ENCODE peak calls at places on chromosomes 3 and 15, in five cellular contexts. A is uterus, F is esophagus squamous epithelium, L is body of pancreas, Q is ovary. K is an unnamed sample.

GRCh38 chr3:185630182-185630622 is 44.1 kb downstream of the SENP2 start:
- DNase-seq in A (peak), F (no peak), L (peak), Q (peak), K (no peak)

GRCh38 chr3:135240426-135240825 is 445.4 kb downstream of the EPHB1 start:
- DNase-seq in A (no peak), F (no peak), L (no peak), Q (no peak), K (no peak)

GRCh38 chr3:14143271-14143605 is 18.4 kb downstream of the TMEM43 start:
- DNase-seq in A (no peak), F (no peak), L (no peak), Q (no peak), K (no peak)

GRCh38 chr3:37072892-37073291 is 79.6 kb downstream of the MLH1 start:
- DNase-seq in A (no peak), F (no peak), L (no peak), Q (no peak), K (no peak)

GRCh38 chr15:86316699-86317378 is 237.2 kb downstream of the AGBL1 start:
- DNase-seq in A (no peak), F (no peak), L (no peak), Q (no peak), K (no peak)

GRCh38 chr3:86923071-86923476 is 67.9 kb downstream of the VGLL3 start:
- DNase-seq in A (no peak), F (no peak), L (no peak), Q (no peak), K (no peak)

GRCh38 chr15:69535101-69535638 is 82.6 kb downstream of the RPLP1 start:
- DNase-seq in A (no peak), F (no peak), L (no peak), Q (no peak), K (no peak)

GRCh38 chr15:25736451-25736850 is 126.7 kb downstream of the ATP10A start:
- DNase-seq in A (no peak), F (no peak), L (no peak), Q (no peak), K (no peak)

GRCh38 chr3:111616417-111617105 is 21.4 kb upstream of the ZBED2 start:
- DNase-seq in A (no peak), F (no peak), L (no peak), Q (no peak), K (no peak)

GRCh38 chr3:62926494-62926893 is 51.3 kb upstream of the CADPS start:
- DNase-seq in A (no peak), F (no peak), L (no peak), Q (no peak), K (no peak)

GRCh38 chr3:57161131-57161538 is 4.0 kb downstream of the IL17RD start:
- DNase-seq in A (no peak), F (no peak), L (no peak), Q (no peak), K (no peak)
- H3K27ac ChIP-seq in A (peak), F (no peak), L (no peak), Q (no peak), K (peak)

DNA sequence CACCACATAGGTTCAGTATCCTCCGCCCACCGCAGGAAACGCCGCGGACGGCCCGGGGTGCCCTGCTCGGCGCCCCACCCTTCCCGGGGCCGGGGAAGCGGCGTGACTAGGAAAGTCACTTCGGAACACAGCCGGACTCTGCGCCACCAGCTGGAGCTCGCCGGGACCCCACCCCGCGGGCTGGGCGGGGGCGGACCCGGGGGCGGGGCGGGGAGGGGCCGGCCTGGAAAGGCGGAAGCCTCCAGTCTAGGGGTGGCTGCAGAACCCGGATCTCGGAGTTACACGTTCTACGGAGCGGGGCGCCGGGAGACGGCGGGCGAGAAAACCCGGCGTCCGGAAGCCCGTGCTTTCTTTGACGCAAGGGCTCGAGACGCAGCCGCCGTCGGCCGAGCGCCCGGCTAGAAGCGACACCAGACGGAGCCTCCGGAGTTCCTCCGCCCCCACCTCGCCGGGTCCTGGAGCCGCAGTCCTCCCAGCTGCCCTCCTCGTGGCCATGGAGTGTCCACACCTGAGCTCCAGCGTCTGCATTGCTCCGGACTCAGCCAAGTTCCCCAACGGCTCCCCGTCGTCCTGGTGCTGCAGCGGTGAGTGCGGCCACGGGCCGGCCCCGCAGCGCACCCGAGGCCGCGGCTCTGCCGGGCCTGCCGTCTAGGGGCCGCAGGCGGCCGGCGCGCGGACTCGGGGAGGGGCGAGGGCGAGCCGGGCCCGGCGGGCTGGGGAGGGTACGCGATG is at the start of gene USP3:
- DNase-seq in A (peak), F (peak), L (peak), Q (peak), K (peak)
- TF ChIP-seq POLR2A in A (peak), F (no peak), L (peak), Q (peak), K (peak)

DNA sequence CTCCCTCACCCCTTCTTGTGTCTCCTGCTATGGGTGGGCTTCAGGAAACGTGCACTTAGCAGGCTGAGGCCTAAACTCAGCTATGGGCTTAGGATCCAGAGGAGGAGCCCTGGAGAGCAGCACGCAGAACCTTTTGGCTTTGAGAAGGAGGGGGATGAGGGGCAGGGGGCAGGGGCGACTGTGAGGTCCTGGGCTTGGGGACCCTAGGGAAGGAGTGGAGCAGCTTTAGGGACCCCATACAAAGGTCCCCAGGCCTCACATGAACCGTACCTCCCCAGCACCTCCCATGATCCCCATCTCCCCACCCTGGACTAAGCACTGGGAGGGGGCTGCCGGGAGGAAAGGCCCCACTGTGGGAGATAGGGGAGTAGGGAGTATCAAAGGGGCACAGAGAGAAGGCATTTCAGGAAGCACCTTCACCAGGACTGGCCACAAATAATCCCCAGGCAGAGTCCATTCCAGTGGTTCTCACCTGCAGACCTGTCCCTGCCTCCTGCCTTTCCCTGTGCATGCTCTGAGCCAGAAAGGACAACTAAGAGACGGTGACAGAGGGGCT is 62.0 kb upstream of the KLF13 start:
- DNase-seq in A (no peak), F (no peak), L (no peak), Q (no peak), K (no peak)
- H3K27ac ChIP-seq in A (no peak), F (peak), L (peak), Q (no peak), K (peak)

DNA sequence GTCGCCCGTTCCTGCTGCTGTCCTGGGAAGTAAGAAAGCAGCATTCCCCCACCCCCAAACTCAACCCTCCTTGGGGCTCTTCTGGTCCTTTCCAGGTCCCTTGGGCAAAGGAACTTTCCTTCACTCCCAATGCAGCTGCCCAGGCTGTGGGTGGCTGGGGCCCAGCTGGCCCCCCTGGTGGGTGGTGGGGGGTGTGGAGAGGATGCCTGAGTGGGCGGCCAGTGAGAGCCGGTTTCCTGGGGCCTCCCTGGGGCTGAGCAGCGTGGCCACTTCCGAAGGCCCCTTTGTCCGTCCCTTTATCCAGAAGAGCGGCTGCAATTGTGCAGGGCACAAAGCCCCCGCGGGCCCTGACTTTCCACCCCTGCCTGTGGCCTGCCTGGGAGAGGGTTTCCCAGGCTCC is 61.0 kb downstream of the RHCG start:
- DNase-seq in A (no peak), F (no peak), L (no peak), Q (no peak), K (no peak)
- TF ChIP-seq POLR2A in A (no peak), F (no peak), L (no peak), Q (no peak), K (no peak)

DNA sequence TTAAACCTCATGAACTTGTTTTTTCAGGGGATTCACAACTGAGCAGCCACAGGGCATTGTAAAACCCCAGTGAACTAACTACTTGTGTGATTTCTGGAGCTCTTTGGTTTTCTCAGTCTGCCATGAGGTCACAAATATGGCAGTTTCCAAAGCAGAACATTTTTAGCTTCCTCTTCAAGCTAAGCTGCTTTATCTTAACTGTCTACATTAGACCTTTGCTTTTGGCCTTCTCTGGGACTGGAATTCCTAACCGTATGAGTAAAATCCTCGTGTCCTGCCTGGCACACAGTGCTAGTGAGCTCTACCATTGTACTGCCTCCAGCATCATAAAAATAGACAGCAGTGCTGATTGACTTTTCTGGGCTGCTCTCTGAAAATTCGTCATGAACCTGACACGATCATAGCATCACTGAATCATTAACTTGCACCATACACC is 22.1 kb downstream of the CDIN1 start:
- DNase-seq in A (peak), F (no peak), L (no peak), Q (no peak), K (no peak)
- H3K27ac ChIP-seq in A (peak), F (no peak), L (no peak), Q (no peak), K (peak)

DNA sequence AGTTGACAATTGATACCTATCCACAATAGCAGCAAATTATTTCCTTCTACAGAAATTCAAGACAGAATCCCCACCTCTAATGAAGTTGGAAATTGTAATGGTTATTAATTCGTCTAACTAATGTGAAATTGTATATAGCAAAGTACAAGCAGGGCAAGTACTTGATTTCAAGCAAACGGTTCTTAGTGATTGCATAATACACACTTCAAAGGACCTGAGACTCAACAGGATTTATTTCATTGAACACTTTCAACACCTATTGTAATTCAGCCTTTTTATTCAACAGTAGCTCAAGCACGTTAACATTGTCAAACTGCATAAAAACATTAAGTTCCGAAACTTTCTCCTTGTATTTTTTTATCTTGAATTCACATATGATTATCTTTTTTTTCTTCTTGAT is 40.2 kb upstream of the AGTR1 start:
- DNase-seq in A (no peak), F (no peak), L (no peak), Q (no peak), K (no peak)
- TF ChIP-seq POLR2A in A (no peak), F (no peak), L (no peak), Q (no peak), K (no peak)

DNA sequence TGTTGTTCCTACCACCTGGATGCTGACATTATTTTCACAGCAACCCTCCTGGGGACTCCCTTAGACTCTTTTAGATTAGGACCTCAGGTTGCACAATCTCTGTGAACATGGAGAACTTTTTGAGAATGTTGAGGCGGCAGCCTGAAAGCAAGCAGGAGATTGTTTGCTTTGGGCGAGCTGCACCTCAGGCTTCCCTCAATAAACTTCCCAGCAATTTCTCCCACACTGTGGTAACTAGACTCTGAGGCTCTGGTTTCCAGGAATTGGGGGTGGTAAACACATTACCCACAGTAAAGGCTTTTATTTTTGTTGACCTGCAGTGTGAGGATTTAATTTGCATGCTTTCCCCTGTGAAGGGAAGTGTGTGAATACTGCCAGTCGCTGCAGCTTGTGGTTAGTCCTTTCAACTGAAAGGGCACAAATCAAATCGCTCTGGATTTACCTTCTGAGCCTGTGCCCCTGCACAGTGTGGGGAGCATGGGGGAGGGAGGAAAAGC is 35.2 kb upstream of the SIAH2 start:
- DNase-seq in A (no peak), F (no peak), L (peak), Q (no peak), K (peak)
- H3K27ac ChIP-seq in A (no peak), F (no peak), L (no peak), Q (no peak), K (no peak)

GRCh38 chr3:56683122-56683817 is at the start of gene TASOR:
- DNase-seq in A (peak), F (peak), L (peak), Q (peak), K (peak)
- TF ChIP-seq POLR2A in A (peak), F (no peak), L (peak), Q (peak), K (peak)